ENCODE peak calls at places on chromosomes 3 and 15, in five cellular contexts. One of them, this sample, is unnamed.

GRCh38 chr15:75844629-75845390 is 1.6 kb downstream of the UBE2Q2 start:
- DNase-seq in SK-N-SH: no peak
- DNase-seq in esophagus muscularis mucosa: no peak
- DNase-seq in tibial nerve: no peak
- DNase-seq in A549: no peak
- DNase-seq in this sample: no peak

GRCh38 chr15:34318277-34319079 is 19.1 kb downstream of the SLC12A6 start:
- DNase-seq in SK-N-SH: no peak
- DNase-seq in esophagus muscularis mucosa: no peak
- DNase-seq in tibial nerve: peak
- DNase-seq in A549: peak
- DNase-seq in this sample: peak

GRCh38 chr3:122577409-122578028 is at the start of gene PARP15:
- DNase-seq in SK-N-SH: peak
- DNase-seq in esophagus muscularis mucosa: no peak
- DNase-seq in tibial nerve: no peak
- DNase-seq in A549: no peak
- DNase-seq in this sample: peak

GRCh38 chr15:44736261-44736765 is at the start of gene TRIM69:
- DNase-seq in SK-N-SH: no peak
- DNase-seq in esophagus muscularis mucosa: no peak
- DNase-seq in tibial nerve: no peak
- DNase-seq in A549: no peak
- DNase-seq in this sample: no peak

GRCh38 chr15:71125831-71126453 is 10.7 kb downstream of the THSD4 start:
- DNase-seq in SK-N-SH: peak
- DNase-seq in esophagus muscularis mucosa: no peak
- DNase-seq in tibial nerve: no peak
- DNase-seq in A549: peak
- DNase-seq in this sample: no peak

GRCh38 chr3:184691397-184692131 is 20.3 kb downstream of the MAGEF1 start:
- DNase-seq in SK-N-SH: peak
- DNase-seq in esophagus muscularis mucosa: no peak
- DNase-seq in tibial nerve: no peak
- DNase-seq in A549: no peak
- DNase-seq in this sample: no peak

GRCh38 chr3:8441969-8442559 is 59.6 kb upstream of the LMCD1 start:
- DNase-seq in SK-N-SH: peak
- DNase-seq in esophagus muscularis mucosa: no peak
- DNase-seq in tibial nerve: no peak
- DNase-seq in A549: peak
- DNase-seq in this sample: no peak

GRCh38 chr15:92109485-92109884 is 256.0 kb downstream of the SLCO3A1 start:
- DNase-seq in SK-N-SH: no peak
- DNase-seq in esophagus muscularis mucosa: no peak
- DNase-seq in tibial nerve: no peak
- DNase-seq in A549: no peak
- DNase-seq in this sample: no peak

GRCh38 chr15:48541659-48542334 is 103.7 kb downstream of the FBN1 start:
- DNase-seq in SK-N-SH: peak
- DNase-seq in esophagus muscularis mucosa: no peak
- DNase-seq in tibial nerve: no peak
- DNase-seq in A549: no peak
- DNase-seq in this sample: no peak

GRCh38 chr3:53040361-53040820 is 5.5 kb downstream of the SFMBT1 start:
- DNase-seq in SK-N-SH: no peak
- DNase-seq in esophagus muscularis mucosa: peak
- DNase-seq in tibial nerve: no peak
- DNase-seq in A549: no peak
- DNase-seq in this sample: no peak

GRCh38 chr15:73935547-73935946 is 9.3 kb downstream of the LOXL1 start:
- DNase-seq in SK-N-SH: no peak
- DNase-seq in esophagus muscularis mucosa: no peak
- DNase-seq in tibial nerve: no peak
- DNase-seq in A549: no peak
- DNase-seq in this sample: no peak

GRCh38 chr15:61479601-61480000 is 250.5 kb upstream of the RORA start:
- DNase-seq in SK-N-SH: no peak
- DNase-seq in esophagus muscularis mucosa: no peak
- DNase-seq in tibial nerve: no peak
- DNase-seq in A549: no peak
- DNase-seq in this sample: no peak

GRCh38 chr3:4850928-4851265 is 128.3 kb upstream of the BHLHE40 start:
- DNase-seq in SK-N-SH: no peak
- DNase-seq in esophagus muscularis mucosa: no peak
- DNase-seq in tibial nerve: no peak
- DNase-seq in A549: no peak
- DNase-seq in this sample: no peak

GRCh38 chr3:4850211-4850927 is 128.9 kb upstream of the BHLHE40 start:
- DNase-seq in SK-N-SH: no peak
- DNase-seq in esophagus muscularis mucosa: no peak
- DNase-seq in tibial nerve: no peak
- DNase-seq in A549: no peak
- DNase-seq in this sample: no peak

GRCh38 chr3:4849136-4849535 is 130.1 kb upstream of the BHLHE40 start:
- DNase-seq in SK-N-SH: no peak
- DNase-seq in esophagus muscularis mucosa: no peak
- DNase-seq in tibial nerve: no peak
- DNase-seq in A549: no peak
- DNase-seq in this sample: no peak

GRCh38 chr3:4848176-4848575 is 131.1 kb upstream of the BHLHE40 start:
- DNase-seq in SK-N-SH: no peak
- DNase-seq in esophagus muscularis mucosa: no peak
- DNase-seq in tibial nerve: no peak
- DNase-seq in A549: no peak
- DNase-seq in this sample: no peak

DNA sequence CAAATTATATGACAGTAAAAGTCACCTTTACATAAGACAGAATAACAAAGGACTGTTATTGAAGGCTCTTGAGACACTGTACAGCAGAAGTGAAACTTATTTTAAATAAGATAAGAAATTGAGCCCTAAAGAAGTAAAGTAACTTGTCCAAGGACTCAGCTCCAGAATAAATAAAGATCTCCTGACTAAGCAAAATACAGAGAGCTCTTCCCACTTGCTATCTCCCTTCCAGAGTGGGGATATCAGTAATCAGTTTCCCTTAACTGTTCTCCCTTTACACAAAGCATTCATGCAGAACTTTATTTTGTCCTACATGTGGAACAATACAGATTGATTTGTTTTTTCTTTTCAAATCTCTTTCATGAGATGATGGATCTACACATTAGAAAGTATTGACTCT is 129.5 kb upstream of the BHLHE40 start:
- DNase-seq in SK-N-SH: no peak
- DNase-seq in esophagus muscularis mucosa: no peak
- DNase-seq in tibial nerve: no peak
- DNase-seq in A549: no peak
- DNase-seq in this sample: no peak
- TF ChIP-seq EP300 in SK-N-SH: no peak
- TF ChIP-seq EP300 in esophagus muscularis mucosa: no peak
- TF ChIP-seq EP300 in tibial nerve: no peak
- TF ChIP-seq EP300 in A549: no peak
- TF ChIP-seq EP300 in this sample: no peak

GRCh38 chr3:171456765-171457164 is 3.4 kb downstream of the TNIK start:
- DNase-seq in SK-N-SH: no peak
- DNase-seq in esophagus muscularis mucosa: no peak
- DNase-seq in tibial nerve: no peak
- DNase-seq in A549: no peak
- DNase-seq in this sample: no peak
- H3K4me3 ChIP-seq in SK-N-SH: peak
- H3K4me3 ChIP-seq in esophagus muscularis mucosa: no peak
- H3K4me3 ChIP-seq in tibial nerve: no peak
- H3K4me3 ChIP-seq in A549: no peak
- H3K4me3 ChIP-seq in this sample: no peak

GRCh38 chr15:57090460-57090859 is 172.0 kb downstream of the TCF12 start:
- DNase-seq in SK-N-SH: peak
- DNase-seq in esophagus muscularis mucosa: no peak
- DNase-seq in tibial nerve: no peak
- DNase-seq in A549: no peak
- DNase-seq in this sample: no peak
- TF ChIP-seq EP300 in SK-N-SH: no peak
- TF ChIP-seq EP300 in esophagus muscularis mucosa: no peak
- TF ChIP-seq EP300 in tibial nerve: no peak
- TF ChIP-seq EP300 in A549: no peak
- TF ChIP-seq EP300 in this sample: no peak

GRCh38 chr15:88022711-88023110 is 233.8 kb downstream of the NTRK3 start:
- DNase-seq in SK-N-SH: no peak
- DNase-seq in esophagus muscularis mucosa: no peak
- DNase-seq in tibial nerve: no peak
- DNase-seq in A549: no peak
- DNase-seq in this sample: no peak
- H3K4me3 ChIP-seq in SK-N-SH: no peak
- H3K4me3 ChIP-seq in esophagus muscularis mucosa: no peak
- H3K4me3 ChIP-seq in tibial nerve: no peak
- H3K4me3 ChIP-seq in A549: no peak
- H3K4me3 ChIP-seq in this sample: no peak

GRCh38 chr15:65204931-65205655 is 6.2 kb downstream of the CILP start:
- DNase-seq in SK-N-SH: no peak
- DNase-seq in esophagus muscularis mucosa: no peak
- DNase-seq in tibial nerve: no peak
- DNase-seq in A549: no peak
- DNase-seq in this sample: no peak

GRCh38 chr15:65207280-65207679 is 4.0 kb downstream of the CILP start:
- DNase-seq in SK-N-SH: no peak
- DNase-seq in esophagus muscularis mucosa: no peak
- DNase-seq in tibial nerve: no peak
- DNase-seq in A549: no peak
- DNase-seq in this sample: no peak

GRCh38 chr15:65206750-65207149 is 4.5 kb downstream of the CILP start:
- DNase-seq in SK-N-SH: no peak
- DNase-seq in esophagus muscularis mucosa: no peak
- DNase-seq in tibial nerve: no peak
- DNase-seq in A549: no peak
- DNase-seq in this sample: no peak

GRCh38 chr15:65201918-65202317 is 9.4 kb downstream of the CILP start:
- DNase-seq in SK-N-SH: no peak
- DNase-seq in esophagus muscularis mucosa: no peak
- DNase-seq in tibial nerve: no peak
- DNase-seq in A549: no peak
- DNase-seq in this sample: no peak

DNA sequence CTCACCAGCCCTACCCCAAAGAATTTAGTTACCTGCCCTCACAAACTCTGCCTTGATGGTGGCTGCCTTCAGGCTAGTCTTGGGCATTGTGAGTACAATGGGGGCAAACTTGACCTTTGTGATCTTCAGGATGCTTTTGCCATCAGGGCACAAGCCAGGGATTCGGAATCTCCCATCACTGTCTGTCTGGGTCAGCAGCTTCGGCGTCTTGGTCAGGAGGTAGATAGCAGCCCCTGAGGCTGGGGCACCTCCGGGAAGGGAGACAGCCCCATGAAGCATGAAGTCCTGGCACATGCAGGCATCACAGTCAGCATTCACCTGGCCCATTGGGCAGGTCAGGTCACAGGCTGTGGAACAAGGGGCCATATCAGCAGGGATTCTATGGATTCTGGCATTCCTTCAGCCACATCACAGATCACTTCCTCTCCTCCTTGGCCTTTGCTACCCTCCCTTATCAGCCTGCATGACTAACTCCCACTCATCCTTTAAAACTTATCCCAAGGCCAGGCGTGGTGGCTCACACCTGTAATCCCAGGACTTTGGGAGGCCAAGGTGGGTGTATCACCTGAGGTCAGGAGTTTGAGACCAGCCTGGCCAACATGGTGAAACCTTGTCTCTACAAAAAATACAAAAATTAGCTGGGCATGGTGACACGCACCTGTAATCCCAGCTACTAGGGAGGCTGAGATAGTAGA is 6.9 kb downstream of the CILP start:
- DNase-seq in SK-N-SH: no peak
- DNase-seq in esophagus muscularis mucosa: no peak
- DNase-seq in tibial nerve: no peak
- DNase-seq in A549: no peak
- DNase-seq in this sample: no peak
- TF ChIP-seq EP300 in SK-N-SH: no peak
- TF ChIP-seq EP300 in esophagus muscularis mucosa: no peak
- TF ChIP-seq EP300 in tibial nerve: no peak
- TF ChIP-seq EP300 in A549: no peak
- TF ChIP-seq EP300 in this sample: no peak

GRCh38 chr3:144031938-144032337 is 60.3 kb downstream of the DIPK2A start:
- DNase-seq in SK-N-SH: no peak
- DNase-seq in esophagus muscularis mucosa: no peak
- DNase-seq in tibial nerve: no peak
- DNase-seq in A549: no peak
- DNase-seq in this sample: peak
- H3K4me3 ChIP-seq in SK-N-SH: no peak
- H3K4me3 ChIP-seq in esophagus muscularis mucosa: no peak
- H3K4me3 ChIP-seq in tibial nerve: no peak
- H3K4me3 ChIP-seq in A549: no peak
- H3K4me3 ChIP-seq in this sample: no peak

DNA sequence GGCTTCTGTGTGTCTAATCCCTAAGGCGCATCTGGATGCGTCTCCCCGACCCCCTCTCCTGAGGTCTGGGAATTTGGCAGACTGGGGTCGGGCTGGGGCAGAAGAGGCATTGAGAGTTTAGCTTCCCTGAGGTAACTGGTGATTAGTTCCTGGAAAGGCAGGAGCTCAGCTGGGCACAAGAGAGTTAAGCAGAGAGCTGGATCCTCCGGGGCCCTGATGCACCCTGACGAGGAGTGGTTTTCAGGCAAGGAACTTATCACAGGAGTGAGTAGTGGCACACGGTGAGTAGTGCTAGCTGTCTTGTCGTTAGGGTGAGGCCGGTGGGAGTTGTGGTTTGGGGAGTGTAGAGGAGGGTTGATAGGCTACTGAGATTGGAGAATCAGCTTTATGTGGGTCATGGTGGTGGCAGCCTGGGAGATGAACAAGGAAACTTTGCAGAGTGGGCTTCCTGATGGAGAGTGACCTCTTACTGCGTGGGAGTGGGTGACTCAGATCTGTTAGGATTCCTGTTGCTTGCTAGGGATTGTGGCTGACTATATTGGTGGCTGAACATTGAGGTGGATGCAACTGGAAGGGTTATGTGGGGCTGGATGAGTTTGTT is 872 bp downstream of the RAD54L2 start:
- DNase-seq in SK-N-SH: peak
- DNase-seq in esophagus muscularis mucosa: no peak
- DNase-seq in tibial nerve: peak
- DNase-seq in A549: peak
- DNase-seq in this sample: peak
- TF ChIP-seq EP300 in SK-N-SH: no peak
- TF ChIP-seq EP300 in esophagus muscularis mucosa: no peak
- TF ChIP-seq EP300 in tibial nerve: no peak
- TF ChIP-seq EP300 in A549: no peak
- TF ChIP-seq EP300 in this sample: no peak

GRCh38 chr3:141078200-141078599 is 27.1 kb downstream of the SPSB4 start:
- DNase-seq in SK-N-SH: no peak
- DNase-seq in esophagus muscularis mucosa: no peak
- DNase-seq in tibial nerve: no peak
- DNase-seq in A549: no peak
- DNase-seq in this sample: no peak

GRCh38 chr3:141076821-141077571 is 25.8 kb downstream of the SPSB4 start:
- DNase-seq in SK-N-SH: no peak
- DNase-seq in esophagus muscularis mucosa: no peak
- DNase-seq in tibial nerve: peak
- DNase-seq in A549: no peak
- DNase-seq in this sample: peak

GRCh38 chr3:141076026-141076797 is 25.1 kb downstream of the SPSB4 start:
- DNase-seq in SK-N-SH: no peak
- DNase-seq in esophagus muscularis mucosa: no peak
- DNase-seq in tibial nerve: no peak
- DNase-seq in A549: no peak
- DNase-seq in this sample: no peak

GRCh38 chr3:141080407-141080806 is 29.3 kb downstream of the SPSB4 start:
- DNase-seq in SK-N-SH: no peak
- DNase-seq in esophagus muscularis mucosa: no peak
- DNase-seq in tibial nerve: no peak
- DNase-seq in A549: no peak
- DNase-seq in this sample: no peak

GRCh38 chr3:141077631-141078030 is 26.5 kb downstream of the SPSB4 start:
- DNase-seq in SK-N-SH: no peak
- DNase-seq in esophagus muscularis mucosa: no peak
- DNase-seq in tibial nerve: no peak
- DNase-seq in A549: no peak
- DNase-seq in this sample: no peak
- H3K4me3 ChIP-seq in SK-N-SH: no peak
- H3K4me3 ChIP-seq in esophagus muscularis mucosa: peak
- H3K4me3 ChIP-seq in tibial nerve: no peak
- H3K4me3 ChIP-seq in A549: no peak
- H3K4me3 ChIP-seq in this sample: no peak

This sample was measured in transverse colon.